ENCODE peak calls at places on chromosomes 11 and 22, in five cellular contexts. B, Q, X, N and E are unnamed samples.

GRCh38 chr11:116851631-116852030 is 14.2 kb upstream of the APOA1 start:
- DNase-seq in X (peak), Q (peak), N (no peak), B (no peak), E (peak)

GRCh38 chr11:3231851-3232744 is at the start of gene MRGPRE:
- DNase-seq in N (peak), Q (no peak), B (no peak), X (no peak), E (peak)

GRCh38 chr11:65894034-65894591 is 3.6 kb downstream of the CCDC85B start:
- DNase-seq in B (no peak), Q (no peak), X (peak), N (no peak), E (peak)

GRCh38 chr22:38412435-38413084 is 42.4 kb downstream of the KCNJ4 start:
- DNase-seq in N (peak), X (no peak), Q (no peak), B (no peak), E (no peak)

GRCh38 chr22:39150848-39151215 is 1.6 kb downstream of the CBX7 start:
- DNase-seq in N (no peak), Q (no peak), X (no peak), B (no peak), E (no peak)

GRCh38 chr11:68838572-68838964 is 3.1 kb downstream of the CPT1A start:
- DNase-seq in B (no peak), X (peak), Q (no peak), N (peak), E (peak)

GRCh38 chr22:31618057-31618456 is 44.0 kb downstream of the PISD start:
- DNase-seq in B (no peak), Q (no peak), N (no peak), X (no peak), E (no peak)

GRCh38 chr11:8870461-8871282 is 40.3 kb upstream of the AKIP1 start:
- DNase-seq in Q (peak), X (no peak), N (peak), B (no peak), E (peak)

GRCh38 chr11:76242004-76242779 is 35.9 kb upstream of the WNT11 start:
- DNase-seq in N (no peak), X (no peak), B (no peak), Q (no peak), E (no peak)

GRCh38 chr11:119993732-119994131 is 144.2 kb downstream of the TRIM29 start:
- DNase-seq in Q (no peak), N (no peak), B (no peak), X (no peak), E (no peak)

GRCh38 chr11:38176812-38177322 is 1578.8 kb upstream of the RAG2 start:
- DNase-seq in N (peak), X (no peak), Q (no peak), B (no peak), E (no peak)

GRCh38 chr22:46971141-46971775 is 208.8 kb downstream of the TBC1D22A start:
- DNase-seq in X (no peak), Q (no peak), N (no peak), B (no peak), E (no peak)

GRCh38 chr22:49972163-49973017 is 11.8 kb downstream of the PIM3 start:
- DNase-seq in B (no peak), N (no peak), Q (no peak), X (no peak), E (no peak)

GRCh38 chr11:62124186-62125113 is 639 bp downstream of the INCENP start:
- DNase-seq in B (peak), N (peak), Q (no peak), X (peak), E (peak)

GRCh38 chr22:42329504-42329903 is 59.1 kb upstream of the TCF20 start:
- DNase-seq in B (no peak), Q (no peak), X (no peak), N (no peak), E (no peak)

GRCh38 chr22:19877626-19878339 is 23.1 kb upstream of the GNB1L start:
- DNase-seq in Q (no peak), N (no peak), B (no peak), X (no peak), E (no peak)